ENCODE peak calls at places on chromosomes 1 and 21, in nine cellular contexts. K is AG04450, O is K562, U is lower lobe of right lung, B is left lung, M is ovary, S is GM23248, E is heart left ventricle, A is upper lobe of right lung. Y is an unnamed sample.

GRCh38 chr1:27335506-27336422 is 6.1 kb upstream of the SYTL1 start:
- DNase-seq in K (no peak), O (no peak), U (no peak), B (peak; percentile 51), M (no peak), S (no peak), E (no peak), A (no peak), Y (no peak)

GRCh38 chr1:17451731-17452130 is 12.3 kb upstream of the RCC2 start:
- DNase-seq in K (no peak), O (no peak), U (no peak), B (peak; percentile 0), M (no peak), S (no peak), E (no peak), A (no peak), Y (no peak)

GRCh38 chr1:41622402-41622801 is 137.9 kb upstream of the EDN2 start:
- DNase-seq in K (no peak), O (no peak), U (no peak), B (no peak), M (no peak), S (peak; percentile 63), E (no peak), A (no peak), Y (no peak)

GRCh38 chr1:68116643-68117235 is 66.3 kb upstream of the DIRAS3 start:
- DNase-seq in K (no peak), O (peak; percentile 66), U (no peak), B (no peak), M (peak; percentile 76), S (peak; percentile 59), E (peak; percentile 51), A (no peak), Y (no peak)

GRCh38 chr1:39776400-39776713 is 5.2 kb upstream of the OXCT2 start:
- DNase-seq in K (no peak), O (no peak), U (peak; percentile 29), B (peak; percentile 72), M (no peak), S (no peak), E (no peak), A (no peak), Y (no peak)

GRCh38 chr1:11331874-11332546 is 59.0 kb downstream of the UBIAD1 start:
- DNase-seq in K (no peak), O (no peak), U (no peak), B (no peak), M (no peak), S (no peak), E (no peak), A (no peak), Y (no peak)

GRCh38 chr1:170664828-170665617 is 1.1 kb downstream of the PRRX1 start:
- DNase-seq in K (no peak), O (no peak), U (no peak), B (peak; percentile 77), M (peak; percentile 57), S (peak; percentile 80), E (no peak), A (no peak), Y (peak; percentile 80)

GRCh38 chr1:44050261-44050660 is 19.0 kb upstream of the SLC6A9 start:
- DNase-seq in K (no peak), O (no peak), U (no peak), B (no peak), M (no peak), S (no peak), E (no peak), A (no peak), Y (no peak)

GRCh38 chr1:162177126-162177525 is 107.6 kb downstream of the NOS1AP start:
- DNase-seq in K (no peak), O (no peak), U (no peak), B (no peak), M (no peak), S (peak; percentile 65), E (no peak), A (no peak), Y (no peak)

GRCh38 chr21:14754259-14754604 is 208.1 kb upstream of the SAMSN1 start:
- DNase-seq in K (no peak), O (no peak), U (no peak), B (no peak), M (no peak), S (no peak), E (no peak), A (no peak), Y (no peak)

GRCh38 chr1:31266547-31266946 is 26.9 kb upstream of the NKAIN1 start:
- DNase-seq in K (no peak), O (no peak), U (no peak), B (no peak), M (no peak), S (peak; percentile 8), E (no peak), A (no peak), Y (no peak)

GRCh38 chr1:28208818-28209441 is 23.9 kb downstream of the DNAJC8 start:
- DNase-seq in K (peak; percentile 51), O (peak; percentile 75), U (no peak), B (no peak), M (no peak), S (peak; percentile 80), E (peak; percentile 53), A (no peak), Y (peak; percentile 71)

GRCh38 chr1:115426271-115426771 is 88.3 kb upstream of the NGF start:
- DNase-seq in K (no peak), O (peak; percentile 6), U (no peak), B (no peak), M (peak; percentile 38), S (peak; percentile 92), E (peak; percentile 77), A (no peak), Y (peak; percentile 89)

GRCh38 chr21:32728455-32729237 is 833 bp upstream of the SYNJ1 start:
- DNase-seq in K (no peak), O (no peak), U (no peak), B (no peak), M (no peak), S (no peak), E (no peak), A (no peak), Y (no peak)

GRCh38 chr1:220690140-220691038 is at the start of gene C1orf115:
- DNase-seq in K (no peak), O (peak; percentile 5), U (peak; percentile 83), B (peak; percentile 93), M (peak; percentile 77), S (peak; percentile 61), E (peak; percentile 77), A (peak; percentile 89), Y (peak; percentile 76)
- H3K27ac ChIP-seq in K (no peak within 1 kb of the TSS), O (no peak within 1 kb of the TSS), U (peak within 1 kb of the TSS; percentile 79), B (no peak within 1 kb of the TSS), M (peak within 1 kb of the TSS; percentile 58), S (no peak within 1 kb of the TSS), E (peak within 1 kb of the TSS; percentile 48), A (peak within 1 kb of the TSS; percentile 77), Y (peak within 1 kb of the TSS; percentile 16)

GRCh38 chr1:21590116-21590905 is 78.8 kb downstream of the RAP1GAP start:
- DNase-seq in K (no peak), O (no peak), U (no peak), B (no peak), M (no peak), S (no peak), E (no peak), A (no peak), Y (no peak)

GRCh38 chr1:21587602-21587953 is 78.4 kb downstream of the ALPL start:
- DNase-seq in K (no peak), O (no peak), U (no peak), B (no peak), M (no peak), S (no peak), E (no peak), A (no peak), Y (no peak)

GRCh38 chr1:21590906-21591301 is 78.3 kb downstream of the RAP1GAP start:
- DNase-seq in K (no peak), O (no peak), U (no peak), B (no peak), M (no peak), S (no peak), E (no peak), A (no peak), Y (no peak)

GRCh38 chr1:21586926-21587601 is 77.8 kb downstream of the ALPL start:
- DNase-seq in K (peak; percentile 44), O (peak; percentile 81), U (peak; percentile 84), B (peak; percentile 88), M (peak; percentile 28), S (peak; percentile 95), E (peak; percentile 47), A (peak; percentile 91), Y (peak; percentile 76)

DNA sequence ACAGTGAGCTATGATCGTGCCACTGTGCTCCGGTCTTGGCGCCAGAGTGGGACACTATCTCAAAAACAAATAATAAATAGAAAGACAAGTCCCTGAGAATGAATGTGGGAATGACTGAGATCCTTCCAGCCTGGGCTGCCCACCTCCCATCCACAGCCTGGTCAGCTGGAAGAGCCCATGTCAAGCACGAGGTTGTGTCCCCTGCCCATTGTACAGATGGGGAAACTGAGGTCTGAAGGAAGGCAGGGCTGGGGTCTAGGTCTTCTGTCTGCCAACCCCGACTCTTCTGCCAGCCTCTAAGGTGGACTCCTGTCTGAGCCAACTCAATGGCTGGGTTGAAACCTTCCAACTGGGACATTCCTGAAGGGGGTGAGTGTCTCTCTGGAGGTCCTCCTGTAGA is 79.5 kb downstream of the RAP1GAP start:
- DNase-seq in K (no peak), O (no peak), U (no peak), B (no peak), M (no peak), S (no peak), E (no peak), A (no peak), Y (no peak)
- H3K27ac ChIP-seq in K (no peak overlapping the region), O (no peak overlapping the region), U (no peak overlapping the region), B (no peak overlapping the region), M (no peak overlapping the region), S (no peak overlapping the region), E (no peak overlapping the region), A (no peak overlapping the region), Y (no peak overlapping the region)

DNA sequence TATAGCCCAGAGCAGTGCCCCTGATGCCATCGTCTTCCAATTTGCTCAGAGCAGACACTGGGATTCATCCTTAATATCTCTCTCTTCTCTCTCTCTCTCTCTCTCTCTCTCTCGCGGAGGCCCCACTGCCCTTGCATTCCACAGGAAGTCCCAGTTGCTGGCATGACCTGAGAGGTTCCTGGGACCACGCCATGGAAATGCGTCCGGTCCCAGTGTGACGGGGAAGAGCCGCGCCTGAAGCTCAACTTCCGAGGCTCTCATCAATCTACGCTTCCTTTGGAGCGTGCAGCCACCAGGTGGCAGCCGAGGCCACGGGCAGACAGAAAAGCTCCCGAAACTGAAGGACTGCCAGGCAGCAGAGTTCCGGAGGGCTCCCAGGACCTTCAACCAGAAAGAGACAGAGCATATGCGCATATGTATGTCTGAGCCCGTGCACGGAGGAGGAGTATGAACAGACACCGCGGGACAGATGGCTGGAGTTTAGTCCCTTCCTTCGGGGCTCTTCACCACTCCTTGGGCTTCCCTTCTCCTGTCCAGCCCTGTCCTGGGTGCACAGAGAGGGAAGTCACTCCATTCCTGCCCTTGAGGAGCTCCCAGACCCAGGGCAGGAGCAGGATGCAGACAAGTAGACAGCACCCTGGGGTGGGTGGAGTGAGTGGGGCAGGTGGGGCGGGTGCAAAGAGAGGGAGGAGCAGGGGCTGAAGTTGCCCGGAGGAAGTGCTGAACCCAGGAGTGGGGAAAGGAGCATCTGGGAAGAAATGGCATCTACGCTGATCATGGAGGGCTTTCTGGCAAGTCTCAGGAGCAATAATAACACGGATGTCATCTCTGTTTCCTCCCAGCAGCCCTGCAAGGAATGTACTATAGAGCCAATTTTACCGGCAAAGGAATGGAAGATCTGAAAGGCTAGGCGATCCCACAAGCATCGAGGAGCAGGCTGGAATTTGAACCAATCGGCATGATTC is 10.5 kb downstream of the PDZK1IP1 start:
- DNase-seq in K (peak; percentile 83), O (peak; percentile 99), U (peak; percentile 93), B (peak; percentile 92), M (peak; percentile 80), S (peak; percentile 97), E (peak; percentile 85), A (peak; percentile 95), Y (peak; percentile 96)
- H3K27ac ChIP-seq in K (no peak overlapping the region), O (peak overlapping the region; percentile 91), U (peak overlapping the region; percentile 37), B (no peak overlapping the region), M (no peak overlapping the region), S (peak overlapping the region; percentile 51), E (no peak overlapping the region), A (no peak overlapping the region), Y (no peak overlapping the region)

GRCh38 chr1:164787834-164788231 is 228.8 kb downstream of the PBX1 start:
- DNase-seq in K (no peak), O (no peak), U (no peak), B (no peak), M (no peak), S (no peak), E (no peak), A (no peak), Y (no peak)
- H3K27ac ChIP-seq in K (no peak overlapping the region), O (no peak overlapping the region), U (no peak overlapping the region), B (no peak overlapping the region), M (no peak overlapping the region), S (no peak overlapping the region), E (no peak overlapping the region), A (no peak overlapping the region), Y (no peak overlapping the region)

Y was measured in right cardiac atrium.